ENCODE peak calls at places on chromosomes 7 and 10, in five cellular contexts. W, B, M, G and D are unnamed samples.

GRCh38 chr10:67119648-67120047 is 193.8 kb downstream of the LRRTM3 start:
- DNase-seq in W (no peak), B (no peak), M (no peak), G (no peak), D (no peak)

GRCh38 chr7:1225462-1226154 is 7.1 kb upstream of the UNCX start:
- DNase-seq in W (no peak), B (peak), M (no peak), G (no peak), D (no peak)

GRCh38 chr7:134784251-134785049 is 5.0 kb downstream of the CALD1 start:
- DNase-seq in W (no peak), B (no peak), M (no peak), G (no peak), D (no peak)

GRCh38 chr7:80923211-80923612 is 4.4 kb upstream of the SEMA3C start:
- DNase-seq in W (peak), B (no peak), M (no peak), G (no peak), D (no peak)

GRCh38 chr10:44926771-44927751 is 15.9 kb downstream of the TMEM72 start:
- DNase-seq in W (peak), B (peak), M (no peak), G (no peak), D (no peak)

GRCh38 chr7:36448781-36449379 is 59.2 kb downstream of the ANLN start:
- DNase-seq in W (peak), B (peak), M (no peak), G (no peak), D (no peak)

GRCh38 chr7:96723622-96724021 is 14.0 kb upstream of the SEM1 start:
- DNase-seq in W (peak), B (peak), M (no peak), G (no peak), D (no peak)

GRCh38 chr7:137970263-137970975 is 31.5 kb downstream of the CREB3L2 start:
- DNase-seq in W (peak), B (peak), M (no peak), G (peak), D (no peak)

GRCh38 chr10:80032503-80032902 is 46.0 kb upstream of the TMEM254 start:
- DNase-seq in W (no peak), B (no peak), M (no peak), G (no peak), D (no peak)

GRCh38 chr10:35470535-35470934 is 134.2 kb downstream of the CCNY start:
- DNase-seq in W (no peak), B (peak), M (no peak), G (no peak), D (no peak)

GRCh38 chr7:46319841-46320240 is 398.8 kb upstream of the IGFBP3 start:
- DNase-seq in W (no peak), B (no peak), M (no peak), G (no peak), D (no peak)

GRCh38 chr7:40310213-40310612 is 175.4 kb downstream of the SUGCT start:
- DNase-seq in W (peak), B (peak), M (no peak), G (no peak), D (no peak)

GRCh38 chr7:122975341-122975740 is 20.2 kb downstream of the TAS2R16 start:
- DNase-seq in W (peak), B (peak), M (no peak), G (no peak), D (no peak)

GRCh38 chr7:75617634-75618234 is 121.0 kb downstream of the HIP1 start:
- DNase-seq in W (no peak), B (no peak), M (no peak), G (peak), D (peak)

GRCh38 chr10:58436071-58436470 is 50.9 kb downstream of the TFAM start:
- DNase-seq in W (peak), B (no peak), M (no peak), G (no peak), D (no peak)

GRCh38 chr10:71747039-71747807 is 26.1 kb downstream of the VSIR start:
- DNase-seq in W (peak), B (no peak), M (no peak), G (no peak), D (no peak)

GRCh38 chr10:71746344-71747037 is 26.8 kb downstream of the VSIR start:
- DNase-seq in W (no peak), B (no peak), M (no peak), G (peak), D (no peak)

GRCh38 chr10:71748671-71749191 is 24.6 kb downstream of the VSIR start:
- DNase-seq in W (no peak), B (no peak), M (no peak), G (peak), D (peak)

GRCh38 chr10:71749396-71749795 is 23.9 kb downstream of the VSIR start:
- DNase-seq in W (no peak), B (no peak), M (no peak), G (no peak), D (no peak)

GRCh38 chr10:71747808-71748523 is 25.4 kb downstream of the VSIR start:
- DNase-seq in W (no peak), B (no peak), M (no peak), G (peak), D (no peak)
- H3K4me3 ChIP-seq in W (no peak), B (no peak), M (no peak), G (no peak), D (no peak)

GRCh38 chr10:16360001-16360400 is 76.8 kb upstream of the PTER start:
- DNase-seq in W (peak), B (no peak), M (no peak), G (no peak), D (peak)

GRCh38 chr10:16360425-16360824 is 76.4 kb upstream of the PTER start:
- DNase-seq in W (no peak), B (no peak), M (no peak), G (no peak), D (peak)

GRCh38 chr10:16361086-16361485 is 75.7 kb upstream of the PTER start:
- DNase-seq in W (no peak), B (no peak), M (no peak), G (no peak), D (peak)
- H3K4me3 ChIP-seq in W (no peak), B (no peak), M (no peak), G (no peak), D (no peak)

GRCh38 chr10:130108934-130109604 is 1.6 kb downstream of the C10orf143 start:
- DNase-seq in W (no peak), B (no peak), M (no peak), G (no peak), D (no peak)
- H3K4me3 ChIP-seq in W (peak), B (peak), M (peak), G (peak), D (peak)

GRCh38 chr10:103916254-103916653 is 1.7 kb downstream of the STN1 start:
- DNase-seq in W (peak), B (peak), M (no peak), G (no peak), D (no peak)
- H3K4me3 ChIP-seq in W (no peak), B (peak), M (peak), G (no peak), D (peak)

DNA sequence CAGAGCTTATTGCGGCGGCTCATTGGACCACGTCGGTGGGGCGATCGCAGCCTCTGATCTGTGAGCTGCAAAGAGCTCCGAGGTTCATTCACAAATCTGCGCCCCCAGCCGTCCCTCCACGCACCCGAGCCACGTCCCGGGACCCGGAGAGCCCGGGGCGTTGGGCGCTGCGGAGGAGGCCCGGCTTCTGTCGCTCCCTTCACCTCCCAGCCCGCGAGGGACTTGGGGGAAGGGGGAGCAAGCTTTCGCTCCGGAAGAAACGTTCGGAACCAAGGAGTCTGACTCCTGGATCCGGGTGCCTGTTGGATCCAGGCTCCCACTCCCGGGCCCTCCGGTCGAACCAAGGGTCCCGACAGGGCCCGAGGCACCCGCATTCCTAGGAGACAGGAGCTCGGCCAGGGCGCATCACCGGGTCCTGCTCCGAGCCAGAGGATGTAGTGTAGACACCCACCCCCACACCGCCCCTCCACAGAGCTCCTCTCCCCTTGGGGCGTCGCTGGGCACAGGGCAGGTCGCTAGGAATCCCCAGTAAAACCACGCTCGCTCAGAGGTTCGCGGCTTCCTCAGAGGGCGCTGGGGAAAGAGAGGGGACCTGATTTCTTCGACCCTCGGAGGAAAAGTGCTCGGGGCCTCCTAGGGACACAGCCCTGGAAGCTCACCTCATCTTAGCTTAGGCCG is 7.9 kb upstream of the EN2 start:
- DNase-seq in W (no peak), B (no peak), M (no peak), G (no peak), D (no peak)
- H3K4me3 ChIP-seq in W (no peak), B (no peak), M (no peak), G (no peak), D (peak)

GRCh38 chr7:121449735-121450134 is 53.6 kb upstream of the FAM3C start:
- DNase-seq in W (no peak), B (no peak), M (no peak), G (no peak), D (no peak)

GRCh38 chr7:121447939-121448338 is 51.8 kb upstream of the FAM3C start:
- DNase-seq in W (no peak), B (no peak), M (no peak), G (no peak), D (no peak)

GRCh38 chr7:121448429-121448828 is 52.3 kb upstream of the FAM3C start:
- DNase-seq in W (no peak), B (no peak), M (no peak), G (no peak), D (no peak)

GRCh38 chr7:121450631-121451030 is 54.5 kb upstream of the FAM3C start:
- DNase-seq in W (no peak), B (no peak), M (no peak), G (no peak), D (no peak)

GRCh38 chr7:121449304-121449703 is 53.2 kb upstream of the FAM3C start:
- DNase-seq in W (peak), B (no peak), M (no peak), G (no peak), D (no peak)
- H3K4me3 ChIP-seq in W (no peak), B (no peak), M (no peak), G (no peak), D (no peak)

GRCh38 chr10:117729156-117729555 is 186.6 kb downstream of the EMX2 start:
- DNase-seq in W (no peak), B (no peak), M (no peak), G (no peak), D (no peak)

GRCh38 chr10:117740696-117741222 is 198.2 kb downstream of the EMX2 start:
- DNase-seq in W (no peak), B (no peak), M (no peak), G (no peak), D (no peak)

GRCh38 chr10:117736655-117737054 is 194.1 kb downstream of the EMX2 start:
- DNase-seq in W (no peak), B (peak), M (no peak), G (no peak), D (no peak)

GRCh38 chr10:117740088-117740487 is 197.5 kb downstream of the EMX2 start:
- DNase-seq in W (no peak), B (peak), M (no peak), G (no peak), D (no peak)

DNA sequence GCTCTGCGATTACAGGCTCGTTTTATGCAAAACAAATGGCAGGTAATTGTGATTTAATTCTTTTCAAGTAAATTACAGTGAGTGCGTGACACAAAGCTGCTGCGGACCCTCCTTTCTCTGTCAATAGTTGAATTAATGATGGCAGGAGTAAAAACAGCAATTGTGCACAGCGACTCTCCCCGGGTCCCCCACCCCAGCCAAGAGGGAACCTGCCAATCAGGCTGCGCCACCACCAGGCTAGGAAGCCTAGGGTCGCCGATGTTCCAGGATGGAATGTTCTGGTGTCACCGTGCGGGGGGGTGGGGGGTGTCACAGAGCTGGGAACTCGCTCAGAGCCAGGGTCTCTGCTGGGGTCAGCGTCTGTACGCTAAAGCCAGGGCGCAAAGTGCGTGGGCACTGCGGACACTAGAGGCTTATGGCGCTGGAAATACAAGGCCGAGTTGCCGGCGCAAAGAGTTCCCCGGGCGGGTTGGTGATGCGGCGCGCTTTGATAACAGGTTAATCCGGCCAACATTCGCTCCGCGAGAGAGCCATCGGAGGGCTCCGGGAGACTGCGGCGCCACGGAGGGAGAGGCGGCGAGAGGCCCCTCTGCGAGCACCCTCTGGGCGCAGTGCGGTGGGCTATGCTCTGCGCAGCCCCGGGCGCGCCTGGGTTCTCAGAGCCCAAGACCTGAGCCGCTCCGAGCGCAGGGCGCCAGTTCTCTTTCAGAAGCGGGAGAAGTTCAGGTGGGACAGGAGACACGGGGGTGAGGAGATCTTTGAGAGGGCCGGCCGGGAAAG is 192.3 kb downstream of the EMX2 start:
- DNase-seq in W (no peak), B (no peak), M (no peak), G (no peak), D (no peak)
- H3K4me3 ChIP-seq in W (no peak), B (no peak), M (no peak), G (no peak), D (no peak)

GRCh38 chr7:100373261-100373831 is at the start of gene PILRA:
- DNase-seq in W (no peak), B (peak), M (no peak), G (no peak), D (no peak)
- H3K4me3 ChIP-seq in W (no peak), B (no peak), M (no peak), G (no peak), D (peak)